ENCODE peak calls at places on chromosomes 3 and 15, in eight cellular contexts. Y, E, A, L, Q, W, V and N are unnamed samples.

GRCh38 chr3:98764692-98765002 is 1.5 kb downstream of the ST3GAL6 start:
- DNase-seq in W (no peak), Q (peak; percentile 76), Y (no peak), A (no peak), V (no peak), E (no peak), L (no peak), N (no peak)

GRCh38 chr3:127628788-127629456 is at the start of gene PODXL2:
- DNase-seq in Y (peak; percentile 82), L (no peak), E (peak; percentile 84), W (no peak), A (peak; percentile 48), V (peak; percentile 67), Q (no peak), N (no peak)

GRCh38 chr3:126816956-126817777 is 113.1 kb downstream of the CHCHD6 start:
- DNase-seq in L (no peak), Y (peak; percentile 58), Q (no peak), A (peak; percentile 89), E (peak; percentile 78), W (peak; percentile 62), V (no peak), N (no peak)

GRCh38 chr3:190357468-190357867 is 30.5 kb upstream of the CLDN16 start:
- DNase-seq in A (no peak), Q (no peak), W (no peak), E (no peak), L (no peak), Y (no peak), V (no peak), N (no peak)

GRCh38 chr15:69848551-69849231 is 249.0 kb downstream of the TLE3 start:
- DNase-seq in V (no peak), Y (no peak), L (no peak), W (no peak), E (no peak), A (no peak), Q (no peak), N (no peak)

GRCh38 chr3:3170998-3171397 is 8.5 kb downstream of the CRBN start:
- DNase-seq in Y (peak; percentile 48), V (no peak), A (peak; percentile 1), W (no peak), Q (no peak), E (peak; percentile 52), L (no peak), N (peak; percentile 20)

GRCh38 chr3:49839193-49839809 is 17.1 kb downstream of the TRAIP start:
- DNase-seq in E (peak; percentile 88), V (peak; percentile 85), Y (peak; percentile 89), W (peak; percentile 31), L (peak; percentile 18), Q (peak; percentile 26), A (peak; percentile 71), N (peak; percentile 67)

GRCh38 chr15:60297047-60297446 is 100.7 kb downstream of the ANXA2 start:
- DNase-seq in L (no peak), V (no peak), Q (no peak), A (no peak), W (no peak), Y (no peak), E (no peak), N (no peak)

GRCh38 chr3:42275217-42275616 is 9.2 kb upstream of the CCK start:
- DNase-seq in W (no peak), V (no peak), Q (no peak), Y (peak; percentile 8), E (no peak), L (no peak), A (no peak), N (no peak)

GRCh38 chr15:57835119-57835518 is 128.6 kb downstream of the POLR2M start:
- DNase-seq in V (no peak), L (no peak), E (no peak), W (no peak), A (no peak), Y (no peak), Q (no peak), N (no peak)

GRCh38 chr15:70017796-70018195 is 79.9 kb downstream of the TLE3 start:
- DNase-seq in V (no peak), E (peak; percentile 39), A (no peak), L (no peak), W (no peak), Y (no peak), Q (no peak), N (no peak)

GRCh38 chr15:65870889-65871533 is 1.7 kb downstream of the RAB11A start:
- DNase-seq in V (no peak), W (no peak), E (peak; percentile 27), Q (peak; percentile 46), L (no peak), Y (peak; percentile 31), A (peak; percentile 52), N (peak; percentile 46)

GRCh38 chr3:66598168-66598567 is 97.3 kb upstream of the LRIG1 start:
- DNase-seq in W (no peak), L (peak; percentile 6), E (peak; percentile 67), Y (no peak), Q (no peak), A (peak; percentile 30), V (no peak), N (peak; percentile 22)

GRCh38 chr15:51874751-51875644 is 45.5 kb downstream of the TMOD3 start:
- DNase-seq in W (no peak), L (peak; percentile 22), E (no peak), Y (peak; percentile 36), Q (peak; percentile 78), V (no peak), A (peak; percentile 51), N (peak; percentile 95)

GRCh38 chr3:190289989-190290388 is 32.3 kb downstream of the CLDN1 start:
- DNase-seq in V (no peak), E (no peak), Y (no peak), A (no peak), Q (no peak), W (no peak), L (no peak), N (no peak)

GRCh38 chr3:126573492-126574117 is 14.9 kb upstream of the C3orf22 start:
- DNase-seq in L (no peak), A (no peak), Q (no peak), E (no peak), W (no peak), Y (no peak), V (no peak), N (no peak)

GRCh38 chr3:148950806-148951205 is 40.5 kb upstream of the GYG1 start:
- DNase-seq in V (no peak), A (no peak), W (no peak), L (no peak), Y (peak; percentile 67), Q (no peak), E (no peak), N (no peak)

GRCh38 chr15:72685301-72685924 is 569 bp downstream of the HIGD2B start:
- DNase-seq in E (no peak), V (no peak), L (no peak), Y (no peak), W (no peak), A (no peak), Q (no peak), N (no peak)

GRCh38 chr15:85329561-85330421 is 50.6 kb upstream of the AKAP13 start:
- DNase-seq in A (peak; percentile 7), Y (no peak), V (no peak), E (peak; percentile 39), L (no peak), Q (no peak), W (no peak), N (peak; percentile 65)

GRCh38 chr3:76078101-76078500 is 292.8 kb upstream of the ZNF717 start:
- DNase-seq in E (no peak), A (no peak), Q (no peak), L (no peak), V (no peak), Y (no peak), W (no peak), N (no peak)

GRCh38 chr3:170999737-171000242 is 26.7 kb downstream of the SLC2A2 start:
- DNase-seq in E (no peak), Q (peak; percentile 45), V (no peak), W (no peak), Y (no peak), L (no peak), A (no peak), N (peak; percentile 71)

GRCh38 chr15:77026501-77027110 is 31.7 kb downstream of the PSTPIP1 start:
- DNase-seq in L (no peak), V (peak; percentile 12), A (no peak), Q (no peak), W (no peak), Y (no peak), E (no peak), N (no peak)

GRCh38 chr3:61872077-61872706 is 310.8 kb downstream of the PTPRG start:
- DNase-seq in L (no peak), Y (peak; percentile 80), E (no peak), Q (no peak), A (no peak), V (no peak), W (no peak), N (no peak)

GRCh38 chr3:150495563-150496168 is 50.6 kb downstream of the SERP1 start:
- DNase-seq in V (no peak), E (peak; percentile 75), L (no peak), Y (peak; percentile 66), A (peak; percentile 48), Q (no peak), W (peak; percentile 70), N (peak; percentile 54)

GRCh38 chr3:135103913-135104312 is 308.9 kb downstream of the EPHB1 start:
- DNase-seq in W (no peak), A (peak; percentile 14), Y (no peak), V (no peak), L (no peak), Q (no peak), E (no peak), N (no peak)

GRCh38 chr3:30347679-30348216 is 258.7 kb upstream of the TGFBR2 start:
- DNase-seq in V (no peak), A (no peak), W (no peak), L (no peak), Y (no peak), E (no peak), Q (peak; percentile 26), N (peak; percentile 86)

GRCh38 chr3:38649500-38650247 is at the start of gene SCN5A:
- DNase-seq in L (no peak), W (no peak), V (peak; percentile 67), Y (peak; percentile 73), Q (no peak), A (peak; percentile 11), E (peak; percentile 79), N (no peak)

GRCh38 chr3:134252766-134253165 is 2.1 kb upstream of the RYK start:
- DNase-seq in A (no peak), Q (no peak), L (no peak), E (no peak), W (no peak), V (no peak), Y (peak; percentile 68), N (no peak)

GRCh38 chr15:71657141-71657540 is 153.2 kb upstream of the NR2E3 start:
- DNase-seq in A (no peak), E (no peak), V (no peak), W (no peak), Q (no peak), Y (no peak), L (no peak), N (no peak)

GRCh38 chr15:32908921-32909320 is 191.1 kb downstream of the GREM1 start:
- DNase-seq in L (no peak), W (no peak), E (no peak), Y (no peak), Q (no peak), A (no peak), V (no peak), N (no peak)

GRCh38 chr15:81085213-81085612 is 48.9 kb upstream of the CFAP161 start:
- DNase-seq in V (no peak), Y (no peak), E (no peak), L (no peak), W (no peak), A (no peak), Q (no peak), N (no peak)

GRCh38 chr15:72201346-72202029 is 3.9 kb upstream of the GRAMD2A start:
- DNase-seq in Y (no peak), W (no peak), A (no peak), L (no peak), V (no peak), Q (no peak), E (no peak), N (no peak)

GRCh38 chr15:66909381-66909890 is 156.0 kb upstream of the SMAD3 start:
- DNase-seq in L (no peak), V (no peak), E (no peak), Q (no peak), A (no peak), W (no peak), Y (no peak), N (no peak)